ENCODE peak calls at places on chromosomes 13 and 19, in four cellular contexts. Z, O, X and H are unnamed samples.

GRCh38 chr13:93625536-93625935 is 398.9 kb downstream of the GPC6 start:
- DNase-seq in Z (no peak), O (no peak), X (no peak), H (no peak)

GRCh38 chr19:17829855-17830566 is 8.7 kb upstream of the INSL3 start:
- DNase-seq in Z (no peak), O (no peak), X (no peak), H (no peak)

GRCh38 chr13:50161052-50161451 is 145.8 kb downstream of the KCNRG start:
- DNase-seq in Z (no peak), O (no peak), X (no peak), H (no peak)

GRCh38 chr19:44718441-44719261 is 19.7 kb downstream of the CEACAM16 start:
- DNase-seq in Z (no peak), O (peak), X (no peak), H (no peak)

GRCh38 chr19:4575978-4576933 is 16.8 kb upstream of the SEMA6B start:
- DNase-seq in Z (no peak), O (peak), X (peak), H (peak)

GRCh38 chr19:19276386-19276785 is 3.3 kb upstream of the TM6SF2 start:
- DNase-seq in Z (no peak), O (no peak), X (no peak), H (no peak)

GRCh38 chr13:48405865-48406264 is 7.0 kb downstream of the LPAR6 start:
- DNase-seq in Z (no peak), O (no peak), X (no peak), H (no peak)

GRCh38 chr13:111114362-111115050 is 604 bp upstream of the ARHGEF7 start:
- DNase-seq in Z (no peak), O (peak), X (no peak), H (no peak)

GRCh38 chr13:48151766-48152165 is 56.9 kb upstream of the MED4 start:
- DNase-seq in Z (no peak), O (no peak), X (no peak), H (no peak)

GRCh38 chr19:49142866-49143335 is 12.3 kb downstream of the HRC start:
- DNase-seq in Z (peak), O (peak), X (peak), H (no peak)

GRCh38 chr19:47371269-47371668 is 22.2 kb downstream of the DHX34 start:
- DNase-seq in Z (no peak), O (no peak), X (no peak), H (no peak)

GRCh38 chr19:10418281-10419199 is 1.8 kb upstream of the PDE4A start:
- DNase-seq in Z (no peak), O (no peak), X (no peak), H (no peak)

GRCh38 chr19:50658438-50659317 is 9.4 kb downstream of the C19orf81 start:
- DNase-seq in Z (no peak), O (peak), X (peak), H (no peak)

GRCh38 chr13:94860981-94861407 is 148.6 kb upstream of the SOX21 start:
- DNase-seq in Z (no peak), O (no peak), X (no peak), H (no peak)

GRCh38 chr19:46975918-46976782 is 43.5 kb upstream of the NPAS1 start:
- DNase-seq in Z (peak), O (peak), X (no peak), H (no peak)

GRCh38 chr19:49871349-49871985 is 4.1 kb upstream of the PNKP start:
- DNase-seq in Z (no peak), O (no peak), X (no peak), H (no peak)

GRCh38 chr19:13029893-13030292 is 34.6 kb downstream of the NFIX start:
- DNase-seq in Z (no peak), O (no peak), X (no peak), H (no peak)

GRCh38 chr19:1813837-1814217 is 1.8 kb upstream of the ATP8B3 start:
- DNase-seq in Z (no peak), O (no peak), X (no peak), H (no peak)

GRCh38 chr13:78323040-78323439 is 280.3 kb downstream of the POU4F1 start:
- DNase-seq in Z (no peak), O (no peak), X (no peak), H (no peak)

GRCh38 chr19:18020212-18021067 is 12.5 kb downstream of the ARRDC2 start:
- DNase-seq in Z (peak), O (peak), X (peak), H (no peak)

GRCh38 chr13:112699318-112699918 is 9.6 kb downstream of the ATP11A start:
- DNase-seq in Z (no peak), O (no peak), X (no peak), H (no peak)

GRCh38 chr19:51439021-51439465 is 19.2 kb downstream of the SIGLEC8 start:
- DNase-seq in Z (no peak), O (no peak), X (no peak), H (no peak)

GRCh38 chr19:22945560-22945959 is 57.4 kb downstream of the ZNF728 start:
- DNase-seq in Z (no peak), O (no peak), X (no peak), H (no peak)

GRCh38 chr13:113145496-113145895 is 13.0 kb upstream of the PROZ start:
- DNase-seq in Z (no peak), O (no peak), X (peak), H (no peak)

GRCh38 chr19:56838930-56839664 is 1.4 kb downstream of the PEG3 start:
- DNase-seq in Z (peak), O (peak), X (peak), H (no peak)